ENCODE peak calls at places on chromosomes 6 and 20, in five cellular contexts. One of them, this sample, is unnamed.
A peak's percentile ranks its signal among the peaks of the same experiment; 100 is the strongest.

GRCh38 chr20:63738687-63739128 is 868 bp upstream of the SLC2A4RG start:
- DNase-seq in Caco-2: peak; percentile 86
- DNase-seq in foreskin fibroblast: peak; percentile 51
- DNase-seq in bronchial epithelial cell: no peak
- DNase-seq in AG10803: peak; percentile 12
- DNase-seq in this sample: no peak

GRCh38 chr6:49546371-49546770 is 4.1 kb upstream of the C6orf141 start:
- DNase-seq in Caco-2: no peak
- DNase-seq in foreskin fibroblast: no peak
- DNase-seq in bronchial epithelial cell: no peak
- DNase-seq in AG10803: no peak
- DNase-seq in this sample: no peak

GRCh38 chr20:25016471-25016870 is 23.9 kb upstream of the APMAP start:
- DNase-seq in foreskin fibroblast: no peak
- DNase-seq in Caco-2: no peak
- DNase-seq in bronchial epithelial cell: no peak
- DNase-seq in AG10803: no peak
- DNase-seq in this sample: no peak

GRCh38 chr6:72836971-72837370 is 215.1 kb downstream of the KCNQ5 start:
- DNase-seq in bronchial epithelial cell: no peak
- DNase-seq in foreskin fibroblast: no peak
- DNase-seq in Caco-2: no peak
- DNase-seq in AG10803: no peak
- DNase-seq in this sample: no peak

GRCh38 chr20:36481380-36482043 is 59.8 kb upstream of the MYL9 start:
- DNase-seq in AG10803: no peak
- DNase-seq in Caco-2: no peak
- DNase-seq in foreskin fibroblast: no peak
- DNase-seq in bronchial epithelial cell: no peak
- DNase-seq in this sample: no peak

GRCh38 chr6:41647061-41647511 is 8.8 kb downstream of the MDFI start:
- DNase-seq in foreskin fibroblast: peak; percentile 43
- DNase-seq in AG10803: no peak
- DNase-seq in Caco-2: no peak
- DNase-seq in bronchial epithelial cell: no peak
- DNase-seq in this sample: no peak

GRCh38 chr6:53803081-53803860 is 8.5 kb downstream of the LRRC1 start:
- DNase-seq in Caco-2: no peak
- DNase-seq in foreskin fibroblast: peak; percentile 28
- DNase-seq in AG10803: peak; percentile 70
- DNase-seq in bronchial epithelial cell: no peak
- DNase-seq in this sample: no peak

GRCh38 chr6:42088101-42088591 is 37.8 kb downstream of the TAF8 start:
- DNase-seq in AG10803: peak; percentile 37
- DNase-seq in bronchial epithelial cell: peak; percentile 81
- DNase-seq in foreskin fibroblast: peak; percentile 48
- DNase-seq in Caco-2: no peak
- DNase-seq in this sample: peak; percentile 65

GRCh38 chr6:39599996-39600395 is 125.2 kb downstream of the KIF6 start:
- DNase-seq in Caco-2: no peak
- DNase-seq in bronchial epithelial cell: no peak
- DNase-seq in foreskin fibroblast: peak; percentile 67
- DNase-seq in AG10803: peak; percentile 86
- DNase-seq in this sample: no peak

DNA sequence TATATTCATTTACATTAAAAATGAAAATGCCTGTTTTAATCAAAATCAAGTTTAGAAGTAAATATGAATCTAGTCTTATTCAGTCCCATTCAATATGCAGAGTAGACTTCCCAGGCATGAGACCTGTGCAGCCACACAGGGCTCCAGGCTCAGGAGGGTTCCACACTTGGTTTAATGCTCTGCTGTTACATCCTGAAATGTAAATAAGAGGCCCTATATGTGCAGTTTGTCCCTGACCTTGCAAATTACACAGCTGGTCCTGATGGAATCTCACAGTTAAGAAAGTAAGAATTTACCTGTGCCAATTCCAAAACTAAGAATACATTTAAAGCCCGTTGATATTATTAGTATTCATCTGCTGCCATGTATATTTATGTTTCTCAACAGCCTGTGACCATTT is 79.4 kb downstream of the ARHGAP18 start:
- DNase-seq in Caco-2: no peak
- DNase-seq in foreskin fibroblast: no peak
- DNase-seq in bronchial epithelial cell: no peak
- DNase-seq in AG10803: no peak
- DNase-seq in this sample: no peak
- TF ChIP-seq CTCF in Caco-2: no peak
- TF ChIP-seq CTCF in foreskin fibroblast: no peak
- TF ChIP-seq CTCF in bronchial epithelial cell: no peak
- TF ChIP-seq CTCF in AG10803: no peak
- TF ChIP-seq CTCF in this sample: no peak

DNA sequence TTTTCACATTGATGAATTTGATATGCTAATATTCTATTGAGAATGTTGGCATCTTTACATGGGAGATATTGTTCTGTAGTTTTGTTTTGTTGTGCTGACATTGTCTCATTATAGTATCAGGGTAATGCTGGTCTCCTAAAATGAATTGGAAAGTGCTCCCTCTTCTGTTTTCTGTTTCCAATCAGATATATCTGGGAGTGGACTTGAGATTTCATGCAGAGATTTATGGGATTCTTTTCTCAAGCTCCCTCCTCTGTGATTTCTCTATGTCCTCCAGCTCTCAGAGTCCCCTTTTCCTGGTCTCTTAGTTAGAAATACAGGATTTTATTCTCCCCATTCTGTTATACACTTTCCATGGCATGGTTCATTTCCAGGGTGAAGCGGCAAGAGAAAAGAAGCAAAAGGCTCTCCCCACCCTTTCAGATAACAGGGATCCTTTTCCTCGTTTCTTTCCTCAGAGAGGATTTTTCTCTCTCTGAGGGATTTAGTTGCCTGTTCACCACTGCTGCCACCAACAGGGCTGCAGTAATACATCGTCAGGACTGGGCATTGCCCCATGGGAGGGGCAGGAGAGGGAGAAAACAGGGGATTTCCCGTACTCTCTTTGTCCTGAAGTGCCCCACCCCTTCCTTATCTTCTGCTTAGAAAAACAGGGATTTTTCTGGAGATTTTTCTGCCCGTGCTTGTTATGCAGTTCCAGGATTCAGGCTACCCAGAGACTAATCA is 59.3 kb upstream of the STMND1 start:
- DNase-seq in Caco-2: peak; percentile 22
- DNase-seq in bronchial epithelial cell: peak; percentile 77
- DNase-seq in foreskin fibroblast: peak; percentile 75
- DNase-seq in AG10803: peak; percentile 52
- DNase-seq in this sample: peak; percentile 55
- TF ChIP-seq CTCF in Caco-2: peak; percentile 27
- TF ChIP-seq CTCF in bronchial epithelial cell: peak; percentile 40
- TF ChIP-seq CTCF in foreskin fibroblast: peak; percentile 17
- TF ChIP-seq CTCF in AG10803: peak; percentile 51
- TF ChIP-seq CTCF in this sample: peak; percentile 26

GRCh38 chr20:45463113-45463512 is 6.4 kb upstream of the WFDC2 start:
- DNase-seq in foreskin fibroblast: no peak
- DNase-seq in bronchial epithelial cell: no peak
- DNase-seq in AG10803: no peak
- DNase-seq in Caco-2: no peak
- DNase-seq in this sample: no peak
- TF ChIP-seq CTCF in foreskin fibroblast: no peak
- TF ChIP-seq CTCF in bronchial epithelial cell: no peak
- TF ChIP-seq CTCF in AG10803: no peak
- TF ChIP-seq CTCF in Caco-2: no peak
- TF ChIP-seq CTCF in this sample: no peak

GRCh38 chr6:132780770-132781371 is 17.6 kb downstream of the SLC18B1 start:
- DNase-seq in foreskin fibroblast: peak; percentile 62
- DNase-seq in Caco-2: no peak
- DNase-seq in AG10803: peak; percentile 43
- DNase-seq in bronchial epithelial cell: peak; percentile 27
- DNase-seq in this sample: peak; percentile 21
- TF ChIP-seq CTCF in foreskin fibroblast: peak; percentile 37
- TF ChIP-seq CTCF in Caco-2: peak; percentile 37
- TF ChIP-seq CTCF in AG10803: peak; percentile 66
- TF ChIP-seq CTCF in bronchial epithelial cell: peak; percentile 4
- TF ChIP-seq CTCF in this sample: peak; percentile 32

GRCh38 chr20:33490023-33490933 is at the start of gene CBFA2T2:
- DNase-seq in foreskin fibroblast: peak; percentile 82
- DNase-seq in bronchial epithelial cell: peak; percentile 25
- DNase-seq in Caco-2: no peak
- DNase-seq in AG10803: peak; percentile 67
- DNase-seq in this sample: peak; percentile 54
- TF ChIP-seq CTCF in foreskin fibroblast: no peak
- TF ChIP-seq CTCF in bronchial epithelial cell: no peak
- TF ChIP-seq CTCF in Caco-2: no peak
- TF ChIP-seq CTCF in AG10803: no peak
- TF ChIP-seq CTCF in this sample: no peak

DNA sequence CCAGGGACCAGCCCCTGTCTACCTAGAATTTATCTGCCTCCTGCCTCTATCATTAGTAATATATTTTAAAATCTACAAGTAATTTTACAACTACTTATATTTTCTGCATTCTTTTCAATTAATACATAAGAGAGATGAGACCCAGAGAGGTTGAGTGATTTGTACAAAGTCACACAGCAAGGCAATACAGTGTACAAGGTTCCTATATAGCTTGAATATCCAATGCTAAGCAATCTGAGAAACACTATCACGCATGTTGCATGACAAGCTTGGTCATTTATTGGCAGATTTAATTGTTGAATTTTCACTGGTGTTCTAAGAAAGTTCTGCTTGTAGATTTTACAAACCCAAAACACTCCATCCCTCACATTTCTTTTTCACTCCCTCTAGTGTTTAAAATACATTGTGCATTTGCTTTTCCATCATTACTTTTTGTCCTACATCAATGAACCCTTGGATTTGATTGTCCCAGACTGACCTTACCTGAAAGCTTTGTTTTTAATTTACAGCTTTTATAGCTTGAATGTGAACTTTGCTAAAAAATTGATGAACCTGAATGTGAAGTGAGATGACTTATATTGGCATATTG is 520.9 kb upstream of the CITED2 start:
- DNase-seq in AG10803: no peak
- DNase-seq in bronchial epithelial cell: no peak
- DNase-seq in foreskin fibroblast: peak; percentile 3
- DNase-seq in Caco-2: no peak
- DNase-seq in this sample: peak; percentile 6
- TF ChIP-seq CTCF in AG10803: peak; percentile 19
- TF ChIP-seq CTCF in bronchial epithelial cell: peak; percentile 12
- TF ChIP-seq CTCF in foreskin fibroblast: no peak
- TF ChIP-seq CTCF in Caco-2: peak; percentile 7
- TF ChIP-seq CTCF in this sample: no peak

DNA sequence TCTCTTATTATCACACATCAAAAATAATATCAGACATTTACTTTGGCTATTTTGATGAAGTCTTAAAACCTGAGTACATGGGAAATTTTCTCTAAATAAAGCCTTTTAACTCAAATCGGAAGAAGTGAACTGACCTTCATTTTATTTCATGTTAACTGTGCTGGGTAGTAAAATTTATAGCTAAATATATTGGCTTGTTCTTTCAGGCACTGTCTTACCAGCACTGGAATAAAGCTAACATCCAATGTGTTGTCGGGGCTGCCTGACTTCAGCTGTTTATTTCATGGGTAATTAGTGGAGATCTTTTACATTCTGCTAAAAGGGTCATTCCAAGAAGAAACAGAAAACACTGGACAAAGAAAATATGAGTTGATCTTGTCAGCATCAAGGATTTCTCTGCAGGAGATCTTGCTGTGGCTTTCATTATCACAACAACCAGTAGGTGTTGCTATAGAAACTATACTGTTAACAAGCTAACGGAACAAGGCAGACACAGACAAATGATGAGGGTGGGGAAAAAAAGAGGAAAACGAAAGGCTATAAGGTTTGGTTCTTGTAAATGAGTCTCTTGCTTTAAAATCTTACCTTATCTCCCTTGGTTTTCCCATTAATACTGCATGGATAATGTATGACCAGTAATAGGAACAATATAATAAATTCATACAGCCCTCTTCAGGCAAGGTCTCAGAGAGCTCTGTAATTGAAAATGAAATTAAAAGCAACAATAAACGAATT is 206.9 kb downstream of the SIM1 start:
- DNase-seq in foreskin fibroblast: peak; percentile 62
- DNase-seq in bronchial epithelial cell: peak; percentile 34
- DNase-seq in Caco-2: peak; percentile 12
- DNase-seq in AG10803: peak; percentile 52
- DNase-seq in this sample: peak; percentile 45
- TF ChIP-seq CTCF in foreskin fibroblast: no peak
- TF ChIP-seq CTCF in bronchial epithelial cell: no peak
- TF ChIP-seq CTCF in Caco-2: peak; percentile 20
- TF ChIP-seq CTCF in AG10803: peak; percentile 29
- TF ChIP-seq CTCF in this sample: peak; percentile 35

GRCh38 chr6:164104432-164104831 is 689.9 kb downstream of the QKI start:
- DNase-seq in Caco-2: no peak
- DNase-seq in bronchial epithelial cell: no peak
- DNase-seq in foreskin fibroblast: no peak
- DNase-seq in AG10803: no peak
- DNase-seq in this sample: no peak

GRCh38 chr6:164108092-164108491 is 693.6 kb downstream of the QKI start:
- DNase-seq in AG10803: no peak
- DNase-seq in foreskin fibroblast: no peak
- DNase-seq in bronchial epithelial cell: no peak
- DNase-seq in Caco-2: no peak
- DNase-seq in this sample: no peak

GRCh38 chr6:164107297-164107995 is 692.9 kb downstream of the QKI start:
- DNase-seq in Caco-2: peak; percentile 20
- DNase-seq in foreskin fibroblast: no peak
- DNase-seq in bronchial epithelial cell: peak; percentile 20
- DNase-seq in AG10803: peak; percentile 36
- DNase-seq in this sample: peak; percentile 38

GRCh38 chr6:164105705-164106104 is 691.2 kb downstream of the QKI start:
- DNase-seq in AG10803: no peak
- DNase-seq in Caco-2: no peak
- DNase-seq in foreskin fibroblast: no peak
- DNase-seq in bronchial epithelial cell: no peak
- DNase-seq in this sample: no peak

GRCh38 chr6:164106345-164106769 is 691.8 kb downstream of the QKI start:
- DNase-seq in foreskin fibroblast: no peak
- DNase-seq in Caco-2: no peak
- DNase-seq in bronchial epithelial cell: no peak
- DNase-seq in AG10803: no peak
- DNase-seq in this sample: peak; percentile 37
- TF ChIP-seq CTCF in foreskin fibroblast: no peak
- TF ChIP-seq CTCF in Caco-2: no peak
- TF ChIP-seq CTCF in bronchial epithelial cell: no peak
- TF ChIP-seq CTCF in AG10803: peak; percentile 40
- TF ChIP-seq CTCF in this sample: no peak

GRCh38 chr20:56994006-56994405 is 272.4 kb downstream of the BMP7 start:
- DNase-seq in bronchial epithelial cell: no peak
- DNase-seq in Caco-2: no peak
- DNase-seq in AG10803: no peak
- DNase-seq in foreskin fibroblast: no peak
- DNase-seq in this sample: no peak

GRCh38 chr20:56993020-56993419 is 273.4 kb downstream of the BMP7 start:
- DNase-seq in bronchial epithelial cell: no peak
- DNase-seq in AG10803: no peak
- DNase-seq in Caco-2: no peak
- DNase-seq in foreskin fibroblast: no peak
- DNase-seq in this sample: no peak

GRCh38 chr20:56996533-56996932 is 269.9 kb downstream of the BMP7 start:
- DNase-seq in Caco-2: no peak
- DNase-seq in AG10803: no peak
- DNase-seq in foreskin fibroblast: no peak
- DNase-seq in bronchial epithelial cell: no peak
- DNase-seq in this sample: no peak

GRCh38 chr20:56995157-56995556 is 271.3 kb downstream of the BMP7 start:
- DNase-seq in bronchial epithelial cell: no peak
- DNase-seq in AG10803: no peak
- DNase-seq in Caco-2: no peak
- DNase-seq in foreskin fibroblast: no peak
- DNase-seq in this sample: peak; percentile 74

GRCh38 chr20:56995635-56996075 is 270.8 kb downstream of the BMP7 start:
- DNase-seq in foreskin fibroblast: peak; percentile 11
- DNase-seq in AG10803: no peak
- DNase-seq in bronchial epithelial cell: no peak
- DNase-seq in Caco-2: peak; percentile 74
- DNase-seq in this sample: peak; percentile 34
- TF ChIP-seq CTCF in foreskin fibroblast: peak; percentile 45
- TF ChIP-seq CTCF in AG10803: peak; percentile 37
- TF ChIP-seq CTCF in bronchial epithelial cell: peak; percentile 67
- TF ChIP-seq CTCF in Caco-2: peak; percentile 75
- TF ChIP-seq CTCF in this sample: peak; percentile 54